ENCODE peak calls at places on chromosomes 1 and 21, in four cellular contexts. M, U, Q and C are unnamed samples.
A peak's percentile ranks its signal among the peaks of the same experiment; 100 is the strongest.

GRCh38 chr1:230236951-230237350 is 169.9 kb downstream of the GALNT2 start:
- DNase-seq in U (no peak), Q (no peak), M (no peak), C (no peak)

GRCh38 chr21:38303300-38303699 is 46.5 kb downstream of the KCNJ15 start:
- DNase-seq in M (peak; percentile 14), U (no peak), Q (no peak), C (no peak)

GRCh38 chr1:110872745-110873435 is at the start of gene CD53:
- DNase-seq in U (peak; percentile 54), M (no peak), Q (no peak), C (no peak)

GRCh38 chr1:157932082-157932481 is 61.4 kb upstream of the KIRREL1 start:
- DNase-seq in Q (no peak), M (no peak), U (no peak), C (no peak)

GRCh38 chr21:32423846-32424535 is 11.5 kb downstream of the EVA1C start:
- DNase-seq in M (no peak), U (no peak), Q (no peak), C (no peak)

GRCh38 chr1:21749859-21750468 is 33.0 kb downstream of the USP48 start:
- DNase-seq in M (no peak), Q (no peak), U (no peak), C (no peak)

GRCh38 chr1:204443260-204443619 is 31.6 kb upstream of the PPP1R15B start:
- DNase-seq in M (no peak), U (no peak), Q (no peak), C (no peak)

GRCh38 chr1:21663951-21664805 is 5.0 kb downstream of the RAP1GAP start:
- DNase-seq in U (no peak), Q (no peak), M (no peak), C (no peak)

GRCh38 chr1:111592389-111593361 is 26.9 kb upstream of the RAP1A start:
- DNase-seq in U (peak; percentile 82), Q (peak; percentile 26), M (peak; percentile 7), C (no peak)